ENCODE peak calls at places on chromosome 1, in ten cellular contexts. E is Peyer's patch, P is tibial artery, J is SK-N-SH, M is IMR-90, S is fibroblast of lung, V is body of pancreas, R is breast epithelium, K is lower lobe of right lung, L is foreskin keratinocyte. O is an unnamed sample.

GRCh38 chr1:243801378-243801777 is 48.7 kb downstream of the AKT3 start:
- DNase-seq in K (no peak), E (no peak), R (no peak), L (no peak), M (no peak), J (no peak), P (no peak), S (no peak), V (no peak), O (no peak)

GRCh38 chr1:152386940-152387339 is 27.1 kb downstream of the CRNN start:
- DNase-seq in R (no peak), S (peak), J (no peak), P (no peak), K (no peak), V (no peak), M (no peak), E (no peak), L (peak), O (no peak)

GRCh38 chr1:168897249-168897648 is 168.2 kb upstream of the DPT start:
- DNase-seq in J (no peak), S (no peak), M (no peak), L (no peak), R (no peak), P (no peak), V (no peak), E (no peak), K (no peak), O (no peak)

GRCh38 chr1:231708394-231708793 is 81.8 kb downstream of the DISC1 start:
- DNase-seq in J (no peak), E (no peak), L (no peak), R (no peak), P (no peak), K (no peak), M (no peak), S (no peak), V (no peak), O (no peak)

GRCh38 chr1:99965646-99966375 is 4.0 kb upstream of the SLC35A3 start:
- DNase-seq in R (no peak), P (no peak), J (peak), E (no peak), S (no peak), V (no peak), L (no peak), M (no peak), K (no peak), O (no peak)

GRCh38 chr1:19762175-19762779 is 37.4 kb downstream of the TMCO4 start:
- DNase-seq in V (peak), L (no peak), S (no peak), K (no peak), E (no peak), P (no peak), R (no peak), M (peak), J (peak), O (peak)

GRCh38 chr1:44390277-44390676 is 14.8 kb upstream of the RNF220 start:
- DNase-seq in K (no peak), V (no peak), E (no peak), S (peak), P (no peak), M (peak), J (no peak), L (no peak), R (no peak), O (no peak)

GRCh38 chr1:229024528-229025119 is 246.3 kb upstream of the RAB4A start:
- DNase-seq in P (peak), J (no peak), L (peak), R (no peak), M (peak), V (peak), K (no peak), E (no peak), S (peak), O (no peak)

GRCh38 chr1:226871636-226872327 is 1.4 kb downstream of the PSEN2 start:
- DNase-seq in S (no peak), V (peak), P (no peak), E (no peak), K (peak), L (no peak), M (no peak), R (no peak), J (no peak), O (no peak)

GRCh38 chr1:21669287-21670058 is at the start of gene RAP1GAP:
- DNase-seq in R (no peak), S (no peak), J (peak), K (peak), L (no peak), V (peak), E (no peak), M (no peak), P (no peak), O (peak)

GRCh38 chr1:21666572-21667320 is 2.4 kb downstream of the RAP1GAP start:
- DNase-seq in R (peak), K (no peak), L (no peak), E (no peak), P (no peak), J (no peak), M (no peak), S (no peak), V (no peak), O (no peak)

GRCh38 chr1:21667348-21668231 is 1.6 kb downstream of the RAP1GAP start:
- DNase-seq in S (no peak), L (no peak), V (no peak), E (no peak), J (no peak), P (no peak), K (no peak), M (no peak), R (peak), O (no peak)

GRCh38 chr1:21669033-21669286 is 197 bp downstream of the RAP1GAP start:
- DNase-seq in M (no peak), R (no peak), K (no peak), P (no peak), L (no peak), E (no peak), S (no peak), J (no peak), V (no peak), O (no peak)

DNA sequence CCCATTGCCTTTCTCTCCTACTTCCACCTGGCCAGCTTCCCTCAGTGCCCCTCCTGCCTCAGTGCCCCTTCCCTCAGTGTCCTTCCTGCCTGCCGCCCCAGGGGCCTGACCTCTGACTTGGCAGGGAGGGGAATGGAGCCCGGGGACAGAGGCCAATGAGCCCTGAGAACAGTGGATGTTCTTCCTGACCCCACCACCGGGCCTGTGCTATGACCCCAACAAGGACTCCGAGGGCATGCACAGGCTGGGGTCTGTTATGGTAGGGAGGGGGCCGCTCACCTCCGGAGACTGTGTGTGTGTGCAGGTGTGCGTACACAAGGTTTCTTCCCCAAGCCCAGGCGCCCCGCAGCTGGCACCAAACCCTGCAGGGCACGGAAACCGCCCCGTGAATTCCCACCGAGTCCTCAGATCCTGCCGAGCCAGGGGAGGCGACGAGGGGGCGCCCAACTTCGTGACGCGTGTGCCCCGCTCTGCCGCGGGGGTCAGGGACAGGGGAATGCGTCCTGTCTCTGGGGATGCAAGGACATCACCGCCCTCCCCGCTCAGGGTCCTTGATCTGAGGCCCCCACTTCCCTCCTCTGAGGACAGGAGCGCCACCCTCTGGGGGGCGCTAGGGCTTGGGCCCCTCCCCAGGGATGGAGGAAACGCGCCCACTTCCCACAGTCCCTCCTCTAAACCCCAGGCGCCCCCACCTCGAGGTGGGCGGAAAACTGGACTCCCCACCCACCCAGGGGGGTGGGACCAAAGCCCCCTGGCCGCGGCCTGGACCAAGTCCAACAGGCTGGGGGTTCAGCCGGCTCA is 725 bp downstream of the RAP1GAP start:
- DNase-seq in V (peak), S (no peak), E (no peak), P (no peak), M (no peak), J (peak), R (no peak), L (no peak), K (no peak), O (no peak)
- TF ChIP-seq CTCF in V (no peak), S (no peak), E (no peak), P (no peak), M (no peak), J (peak), R (no peak), L (no peak), K (no peak), O (no peak)

GRCh38 chr1:224700915-224701531 is 84.9 kb downstream of the CNIH3 start:
- DNase-seq in R (no peak), L (no peak), K (no peak), P (no peak), S (no peak), V (no peak), M (peak), J (peak), E (no peak), O (peak)
- TF ChIP-seq CTCF in R (no peak), L (peak), K (peak), P (no peak), S (peak), V (no peak), M (peak), J (peak), E (no peak), O (peak)

DNA sequence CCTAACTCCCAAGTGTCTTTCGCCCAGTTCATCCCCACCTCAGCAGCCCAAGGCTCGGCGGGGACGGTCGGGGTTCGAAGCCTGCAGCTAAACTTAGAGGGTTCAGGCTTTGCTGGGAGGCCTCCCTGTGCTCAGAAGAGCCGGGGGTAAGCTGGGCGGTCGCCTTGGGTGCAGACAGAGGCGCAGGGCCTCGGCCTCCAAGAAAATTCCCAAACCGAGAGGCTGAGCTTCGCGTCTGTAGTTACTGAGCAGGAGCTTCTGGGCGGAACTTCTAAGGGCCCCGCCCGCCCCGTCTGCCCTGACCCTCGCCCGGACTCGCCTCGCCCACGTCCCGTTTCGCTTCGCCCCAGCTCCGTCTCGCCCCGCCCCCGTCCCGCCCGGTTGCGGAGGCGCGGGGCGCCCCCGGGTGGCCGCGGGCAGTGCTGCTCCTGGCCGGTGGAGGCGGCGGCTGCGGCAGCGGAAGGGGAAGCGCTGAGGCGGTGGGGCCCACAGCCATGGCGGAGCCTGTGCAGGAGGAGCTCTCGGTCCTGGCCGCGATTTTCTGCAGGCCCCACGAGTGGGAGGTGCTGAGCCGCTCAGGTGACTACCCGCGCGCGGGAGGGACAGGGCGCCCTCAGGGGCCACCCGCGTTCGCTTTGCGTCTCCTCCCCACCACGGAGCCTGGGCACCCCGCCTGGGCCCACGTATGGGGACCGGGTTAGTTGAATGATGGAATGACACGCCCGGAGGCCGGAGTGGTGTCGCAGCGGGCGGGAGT is at the start of gene RWDD3:
- DNase-seq in V (peak), M (peak), L (peak), S (peak), R (peak), P (peak), J (peak), K (peak), E (peak), O (peak)
- TF ChIP-seq CTCF in V (peak), M (peak), L (peak), S (peak), R (no peak), P (peak), J (peak), K (peak), E (peak), O (peak)

GRCh38 chr1:204213668-204214662 is at the start of gene GOLT1A:
- DNase-seq in M (peak), R (peak), E (no peak), V (peak), S (peak), P (peak), L (peak), K (peak), J (peak), O (peak)
- TF ChIP-seq CTCF in M (peak), R (peak), E (peak), V (peak), S (peak), P (peak), L (peak), K (peak), J (peak), O (peak)

GRCh38 chr1:110597966-110598365 is 8.2 kb downstream of the KCNA2 start:
- DNase-seq in M (no peak), L (no peak), V (no peak), R (no peak), P (no peak), K (no peak), S (no peak), J (no peak), E (no peak), O (no peak)
- TF ChIP-seq CTCF in M (no peak), L (no peak), V (no peak), R (no peak), P (no peak), K (no peak), S (no peak), J (no peak), E (no peak), O (no peak)

O was measured in nephron progenitor cell.